ENCODE peak calls at places on chromosomes 1 and 21, in four cellular contexts. E is GM23338, T is K562, X is Panc1. S is an unnamed sample.

GRCh38 chr1:206808615-206809014 is 36.3 kb upstream of the IL10 start:
- ATAC-seq in E (peak; percentile 95), X (no peak), T (peak; percentile 97), S (no peak)

GRCh38 chr21:45549670-45550463 is 7.6 kb upstream of the SLC19A1 start:
- ATAC-seq in X (no peak), E (no peak), T (no peak), S (no peak)

GRCh38 chr1:112439592-112439991 is 43.6 kb downstream of the CTTNBP2NL start:
- ATAC-seq in T (no peak), E (no peak), X (no peak), S (peak; percentile 31)

GRCh38 chr1:111745670-111746613 is 6.7 kb upstream of the INKA2 start:
- ATAC-seq in T (no peak), X (no peak), E (no peak), S (no peak)

GRCh38 chr1:8266436-8267165 is 51.3 kb upstream of the SLC45A1 start:
- ATAC-seq in E (peak; percentile 80), X (no peak), T (no peak), S (peak; percentile 81)

GRCh38 chr1:26761217-26761616 is 26.5 kb upstream of the PIGV start:
- ATAC-seq in X (peak; percentile 73), E (no peak), T (no peak), S (no peak)

GRCh38 chr1:196090226-196090625 is 518.0 kb downstream of the KCNT2 start:
- ATAC-seq in T (no peak), X (no peak), E (no peak), S (no peak)

GRCh38 chr1:244672961-244673695 is 20.2 kb downstream of the DESI2 start:
- ATAC-seq in E (no peak), X (no peak), T (no peak), S (no peak)

GRCh38 chr1:2097386-2098300 is 47.4 kb downstream of the PRKCZ start:
- ATAC-seq in X (no peak), T (no peak), E (no peak), S (no peak)

GRCh38 chr1:22665752-22666151 is 12.7 kb downstream of the C1QB start:
- ATAC-seq in T (peak; percentile 76), X (peak; percentile 88), E (peak; percentile 73), S (no peak)

GRCh38 chr1:171610385-171610784 is 11.7 kb upstream of the MYOCOS start:
- ATAC-seq in X (no peak), E (no peak), T (no peak), S (no peak)

GRCh38 chr1:167503626-167504458 is 14.5 kb downstream of the CD247 start:
- ATAC-seq in T (no peak), E (peak; percentile 27), X (no peak), S (no peak)

GRCh38 chr1:209618756-209619420 is 33.3 kb downstream of the LAMB3 start:
- ATAC-seq in T (no peak), X (no peak), E (no peak), S (no peak)

GRCh38 chr1:210726621-210727020 is 397.9 kb downstream of the HHAT start:
- ATAC-seq in X (no peak), E (peak; percentile 97), T (peak; percentile 89), S (no peak)

GRCh38 chr1:147781056-147781471 is 20.7 kb upstream of the GJA5 start:
- ATAC-seq in T (no peak), E (peak; percentile 70), X (no peak), S (no peak)

GRCh38 chr1:228515200-228515834 is 28.1 kb downstream of the RNF187 start:
- ATAC-seq in T (peak; percentile 55), X (peak; percentile 61), E (peak; percentile 67), S (no peak)

GRCh38 chr1:23344987-23345472 is 946 bp upstream of the HNRNPR start:
- ATAC-seq in T (no peak), E (no peak), X (no peak), S (no peak)

GRCh38 chr1:112882271-112882744 is 73.7 kb downstream of the SLC16A1 start:
- ATAC-seq in X (no peak), T (peak; percentile 13), E (no peak), S (no peak)

GRCh38 chr1:24089743-24090555 is 22.0 kb downstream of the MYOM3 start:
- ATAC-seq in E (no peak), T (no peak), X (no peak), S (no peak)

GRCh38 chr1:240562111-240562590 is 49.8 kb downstream of the GREM2 start:
- ATAC-seq in E (no peak), X (no peak), T (peak; percentile 48), S (no peak)

GRCh38 chr1:70907563-70908310 is 139.9 kb downstream of the PTGER3 start:
- ATAC-seq in E (no peak), X (no peak), T (no peak), S (no peak)

GRCh38 chr1:13583964-13584791 is 546 bp downstream of the PDPN start:
- ATAC-seq in T (no peak), X (no peak), E (peak; percentile 48), S (peak; percentile 75)

GRCh38 chr1:226730826-226731225 is 8.3 kb downstream of the ITPKB start:
- ATAC-seq in E (peak; percentile 38), X (no peak), T (no peak), S (no peak)

GRCh38 chr1:115946116-115946515 is 30.2 kb upstream of the SLC22A15 start:
- ATAC-seq in T (no peak), X (no peak), E (peak; percentile 29), S (no peak)

GRCh38 chr1:37752583-37753471 is 12.1 kb downstream of the EPHA10 start:
- ATAC-seq in T (peak; percentile 82), X (peak; percentile 92), E (peak; percentile 73), S (peak; percentile 22)

GRCh38 chr21:32886339-32886738 is 114.8 kb upstream of the PAXBP1 start:
- ATAC-seq in E (no peak), T (peak; percentile 62), X (peak; percentile 66), S (no peak)

GRCh38 chr1:179230251-179230650 is 774 bp upstream of the ABL2 start:
- ATAC-seq in T (no peak), X (no peak), E (no peak), S (no peak)

GRCh38 chr1:119655160-119655559 is 7.1 kb upstream of the ZNF697 start:
- ATAC-seq in T (no peak), X (no peak), E (no peak), S (no peak)
- TF ChIP-seq POLR2AphosphoS5 in T (no peak), X (no peak), E (no peak), S (no peak)

DNA sequence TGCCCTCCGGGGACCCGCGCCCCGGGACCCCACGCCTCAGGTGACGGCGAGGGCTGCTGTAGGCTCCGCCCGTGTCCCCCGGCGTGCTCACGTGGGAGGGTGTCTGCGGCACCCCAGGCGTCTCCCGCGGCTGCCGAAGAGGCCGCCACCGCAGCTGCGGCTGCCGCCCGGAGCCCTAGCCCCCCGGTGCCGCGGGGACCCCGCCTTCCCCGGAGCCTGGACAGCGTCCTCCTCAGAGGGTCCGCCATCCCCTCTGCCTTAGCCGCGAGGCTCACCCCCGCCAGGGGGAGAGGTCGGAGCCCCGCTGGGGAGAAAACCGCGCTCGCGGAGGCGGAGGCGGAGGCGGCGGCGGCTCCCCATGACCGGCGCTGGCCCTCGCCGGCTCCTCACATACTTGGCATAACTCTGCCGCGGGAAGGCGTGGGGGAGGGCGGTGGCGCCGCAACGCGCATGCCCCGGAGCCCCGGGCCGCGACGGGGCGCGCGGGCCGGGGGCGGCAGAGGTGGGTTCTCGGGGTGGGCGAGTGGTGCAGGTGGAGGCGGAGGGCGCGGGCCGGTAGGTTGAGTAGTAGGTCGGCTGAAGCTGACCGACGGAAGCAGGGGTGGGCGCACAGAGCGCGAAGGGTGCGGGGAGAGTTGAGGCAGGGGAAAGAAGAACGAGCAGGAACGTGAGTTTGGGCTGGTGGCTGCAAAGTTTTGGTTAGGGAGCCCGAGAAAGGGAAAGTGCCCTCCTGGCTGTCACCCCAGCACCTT is 700 bp upstream of the SYDE2 start:
- ATAC-seq in X (peak; percentile 83), T (peak; percentile 76), E (peak; percentile 83), S (peak; percentile 86)
- TF ChIP-seq POLR2AphosphoS5 in X (peak; percentile 9), T (no peak), E (peak; percentile 67), S (peak; percentile 80)

GRCh38 chr1:56331892-56332567 is 247.3 kb downstream of the PLPP3 start:
- ATAC-seq in X (no peak), T (peak; percentile 80), E (no peak), S (no peak)

GRCh38 chr1:56329970-56330369 is 249.4 kb downstream of the PLPP3 start:
- ATAC-seq in X (no peak), E (no peak), T (no peak), S (no peak)

GRCh38 chr1:56333461-56333860 is 245.9 kb downstream of the PLPP3 start:
- ATAC-seq in T (no peak), X (no peak), E (no peak), S (no peak)

GRCh38 chr1:56330400-56331026 is 248.8 kb downstream of the PLPP3 start:
- ATAC-seq in E (no peak), T (no peak), X (no peak), S (no peak)

DNA sequence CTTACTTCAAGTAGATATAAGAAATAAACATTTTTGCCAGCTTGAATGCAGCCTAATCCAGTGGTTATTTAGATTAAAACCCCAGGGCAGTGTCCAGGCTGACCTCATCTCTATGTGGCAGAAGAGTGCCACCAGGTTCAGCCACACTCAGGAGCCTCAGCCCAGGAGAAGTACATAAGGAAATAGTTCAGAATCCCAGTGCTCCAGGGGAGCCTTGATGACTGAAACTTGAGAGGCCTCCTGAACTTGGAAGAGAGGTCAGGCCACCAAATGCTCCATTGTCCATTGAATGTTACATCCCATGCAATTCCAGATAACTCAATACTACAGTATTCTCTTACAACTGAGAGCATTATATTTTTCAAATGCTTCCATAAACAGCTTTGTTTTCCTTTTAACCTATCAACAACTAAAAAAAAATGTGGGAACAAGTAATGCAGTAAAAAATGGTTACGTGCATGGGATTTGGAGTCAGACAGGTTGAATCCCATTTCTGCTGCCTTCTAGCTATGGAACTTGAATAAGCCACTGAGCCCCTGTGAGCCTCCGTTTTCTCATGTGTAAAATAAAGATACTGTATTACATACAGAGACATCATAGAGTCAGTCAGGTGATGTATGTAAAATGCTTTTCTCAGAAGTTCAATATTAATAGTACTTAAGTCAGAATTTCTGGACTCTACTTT is 248.0 kb downstream of the PLPP3 start:
- ATAC-seq in X (no peak), E (no peak), T (no peak), S (no peak)
- TF ChIP-seq POLR2AphosphoS5 in X (no peak), E (no peak), T (no peak), S (no peak)

GRCh38 chr1:28775121-28775942 is 36.6 kb upstream of the OPRD1 start:
- ATAC-seq in E (peak; percentile 96), X (no peak), T (peak; percentile 34), S (peak; percentile 90)
- TF ChIP-seq POLR2AphosphoS5 in E (peak; percentile 60), X (no peak), T (no peak), S (peak; percentile 56)

DNA sequence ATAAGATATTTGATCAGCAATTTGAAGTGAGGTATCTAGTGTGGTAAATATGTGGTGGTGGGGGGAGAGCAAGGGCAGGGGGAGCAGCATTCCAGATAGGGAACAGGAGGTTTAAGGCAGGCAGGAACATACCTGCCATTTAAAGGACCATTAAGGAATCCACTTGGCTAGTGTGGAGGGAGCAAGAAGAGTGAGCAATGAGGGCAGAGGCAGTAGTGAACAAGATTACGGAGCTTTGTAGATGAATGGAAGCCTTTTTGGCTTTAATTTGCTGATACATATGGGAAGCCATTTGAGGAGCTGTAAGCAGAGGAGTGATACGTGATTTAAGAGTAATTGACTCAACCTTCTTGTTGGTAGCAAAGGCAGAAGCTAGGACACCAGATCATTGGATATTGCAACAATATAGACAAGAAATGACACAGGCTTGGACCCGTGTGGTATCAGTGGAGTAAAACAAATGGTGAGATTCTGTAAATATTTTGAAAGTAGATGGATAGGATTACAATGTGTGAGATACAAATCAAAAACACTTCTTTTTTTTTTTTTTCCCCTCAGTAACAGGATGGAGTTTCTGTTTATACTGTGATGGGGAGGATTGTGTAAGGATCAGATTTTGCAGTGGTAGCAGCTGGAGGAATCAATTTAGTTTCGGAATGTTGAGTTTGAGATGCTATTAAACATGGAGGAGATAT is 73.8 kb upstream of the B3GALT2 start:
- ATAC-seq in E (no peak), T (peak; percentile 18), X (no peak), S (no peak)
- TF ChIP-seq POLR2AphosphoS5 in E (no peak), T (no peak), X (no peak), S (no peak)

GRCh38 chr1:46496505-46496904 is 6.9 kb downstream of the DMBX1 start:
- ATAC-seq in E (no peak), X (no peak), T (peak; percentile 24), S (no peak)
- TF ChIP-seq POLR2AphosphoS5 in E (no peak), X (no peak), T (no peak), S (no peak)